ENCODE peak calls at places on chromosomes 11 and 22, in five cellular contexts. T is GM20000, U is NCI-H1105, Q is cardiac fibroblast, Z is cardiac septum. V is an unnamed sample.

GRCh38 chr11:65588199-65589054 is 7.2 kb downstream of the KCNK7 start:
- DNase-seq in T (peak; percentile 97), U (no peak), Q (peak; percentile 62), Z (no peak), V (peak; percentile 73)

GRCh38 chr11:6610591-6610990 is 1.4 kb downstream of the TAF10 start:
- DNase-seq in T (no peak), U (no peak), Q (no peak), Z (no peak), V (no peak)

GRCh38 chr22:39526736-39527171 is 5.8 kb downstream of the RPS19BP1 start:
- DNase-seq in T (no peak), U (no peak), Q (no peak), Z (no peak), V (no peak)

GRCh38 chr11:19988598-19988997 is 171.7 kb downstream of the DBX1 start:
- DNase-seq in T (no peak), U (no peak), Q (peak; percentile 91), Z (peak; percentile 66), V (peak; percentile 44)

GRCh38 chr11:2940166-2940929 is 11.1 kb upstream of the PHLDA2 start:
- DNase-seq in T (no peak), U (no peak), Q (peak; percentile 41), Z (peak; percentile 80), V (no peak)

GRCh38 chr22:20428496-20429253 is 8.9 kb downstream of the SCARF2 start:
- DNase-seq in T (no peak), U (no peak), Q (no peak), Z (no peak), V (no peak)

GRCh38 chr11:66335531-66336233 is 552 bp downstream of the RIN1 start:
- DNase-seq in T (no peak), U (no peak), Q (peak; percentile 66), Z (no peak), V (peak; percentile 49)

GRCh38 chr11:36213050-36213840 is 76.0 kb downstream of the COMMD9 start:
- DNase-seq in T (no peak), U (no peak), Q (no peak), Z (peak; percentile 67), V (no peak)

GRCh38 chr11:112744041-112744440 is 217.2 kb upstream of the NCAM1 start:
- DNase-seq in T (no peak), U (peak; percentile 33), Q (no peak), Z (no peak), V (no peak)

GRCh38 chr22:46289244-46289891 is 7.3 kb upstream of the GTSE1 start:
- DNase-seq in T (no peak), U (no peak), Q (no peak), Z (no peak), V (no peak)

V was measured in hepatocyte.